ENCODE peak calls at places on chromosomes 11 and 22, in five cellular contexts. R, D, B, S and C are unnamed samples.
A peak's percentile ranks its signal among the peaks of the same experiment; 100 is the strongest.

GRCh38 chr11:100735949-100736675 is 49.0 kb downstream of the ARHGAP42 start:
- DNase-seq in R (no peak), D (no peak), B (peak; percentile 62), S (no peak), C (no peak)

GRCh38 chr22:35470903-35471321 is 69.7 kb upstream of the RASD2 start:
- DNase-seq in R (peak; percentile 8), D (no peak), B (no peak), S (no peak), C (no peak)

GRCh38 chr11:72233056-72233772 is 8.6 kb downstream of the INPPL1 start:
- DNase-seq in R (no peak), D (no peak), B (no peak), S (no peak), C (no peak)

GRCh38 chr11:69949327-69949726 is 128.8 kb upstream of the ANO1 start:
- DNase-seq in R (peak; percentile 56), D (no peak), B (peak; percentile 69), S (no peak), C (no peak)

GRCh38 chr11:61315260-61315659 is 17.6 kb downstream of the DDB1 start:
- DNase-seq in R (no peak), D (no peak), B (no peak), S (no peak), C (no peak)

GRCh38 chr22:43862074-43862881 is at the start of gene SULT4A1:
- DNase-seq in R (peak; percentile 68), D (no peak), B (peak; percentile 62), S (no peak), C (no peak)

GRCh38 chr22:47173535-47174021 is 411.1 kb downstream of the TBC1D22A start:
- DNase-seq in R (no peak), D (no peak), B (no peak), S (no peak), C (no peak)

GRCh38 chr11:120784566-120785251 is 239.2 kb upstream of the TBCEL start:
- DNase-seq in R (no peak), D (no peak), B (no peak), S (no peak), C (no peak)

GRCh38 chr11:65778431-65778900 is 2.3 kb downstream of the AP5B1 start:
- DNase-seq in R (no peak), D (no peak), B (no peak), S (peak; percentile 16), C (peak; percentile 9)

GRCh38 chr11:7621090-7621489 is 52.2 kb downstream of the CYB5R2 start:
- DNase-seq in R (no peak), D (no peak), B (no peak), S (no peak), C (no peak)

GRCh38 chr11:130580372-130580771 is 131.9 kb downstream of the ADAMTS15 start:
- DNase-seq in R (peak; percentile 44), D (no peak), B (peak; percentile 91), S (no peak), C (no peak)

GRCh38 chr22:19631899-19632670 is 82.2 kb upstream of the SEPTIN5 start:
- DNase-seq in R (peak; percentile 37), D (no peak), B (peak; percentile 51), S (no peak), C (no peak)

GRCh38 chr11:93054881-93055280 is 85.4 kb downstream of the MTNR1B start:
- DNase-seq in R (peak; percentile 98), D (no peak), B (peak; percentile 89), S (no peak), C (no peak)

GRCh38 chr11:60915250-60915914 is 1.4 kb downstream of the TMEM109 start:
- DNase-seq in R (peak; percentile 62), D (peak; percentile 76), B (peak; percentile 56), S (peak; percentile 72), C (peak; percentile 75)

GRCh38 chr11:119160151-119160550 is 8.4 kb upstream of the NLRX1 start:
- DNase-seq in R (no peak), D (no peak), B (no peak), S (no peak), C (no peak)

DNA sequence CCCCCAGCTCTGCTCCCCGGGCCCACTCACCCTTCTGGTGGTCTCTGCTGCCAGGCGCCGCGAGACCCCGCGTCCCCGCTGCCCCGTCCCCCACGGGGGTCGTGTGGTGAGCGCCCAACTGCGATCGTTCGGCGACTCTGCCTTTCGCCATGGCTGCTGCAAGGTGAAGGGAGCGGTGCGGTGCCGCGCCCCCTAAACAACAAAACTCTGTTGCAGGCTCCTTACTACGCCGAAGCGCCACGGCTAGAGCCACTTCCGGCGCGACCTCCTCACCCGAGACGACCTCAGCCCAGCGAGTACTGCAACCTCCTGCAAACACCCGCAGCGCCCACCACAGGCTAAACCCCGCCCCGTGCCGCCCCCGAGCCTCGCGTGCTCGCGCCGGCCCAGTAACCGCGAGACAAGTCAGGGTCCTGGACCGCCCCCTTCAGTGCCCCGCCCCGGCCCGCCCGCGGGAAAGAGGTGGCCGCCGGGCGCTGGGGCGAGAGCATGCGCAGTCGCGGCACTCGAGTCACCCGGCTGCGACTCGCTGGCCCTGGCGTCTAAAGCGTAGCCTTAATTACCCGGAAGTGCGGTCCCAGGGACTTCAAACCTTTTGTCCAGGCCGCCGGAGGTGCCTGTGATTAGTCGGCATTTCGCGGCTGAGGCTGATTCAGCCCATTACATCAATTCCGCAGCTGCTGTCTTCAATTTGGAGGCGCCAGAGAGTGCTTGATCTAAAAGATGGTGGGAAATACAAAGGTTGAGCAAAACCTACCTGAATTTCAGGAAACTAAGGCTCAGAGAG is at the start of gene TMEM41B:
- DNase-seq in R (peak; percentile 95), D (peak; percentile 100), B (peak; percentile 98), S (peak; percentile 99), C (peak; percentile 100)
- TF ChIP-seq CTCF in R (no peak), D (no peak), B (no peak), S (no peak), C (no peak)

DNA sequence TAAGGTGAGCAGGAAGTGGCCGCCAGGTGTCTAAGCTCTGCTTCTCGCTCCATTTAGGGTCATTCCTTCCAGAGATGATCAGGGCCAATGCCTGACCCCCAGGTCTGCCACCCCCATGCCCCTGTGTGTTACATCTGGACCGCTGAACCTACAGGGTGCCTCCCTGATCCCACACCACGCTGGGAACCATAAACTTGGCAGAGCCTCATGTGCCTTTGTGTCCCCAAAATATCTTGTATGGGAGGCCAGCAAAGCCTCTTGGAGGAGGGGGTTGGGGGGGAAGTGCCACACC is 3.7 kb downstream of the TST start:
- DNase-seq in R (no peak), D (no peak), B (no peak), S (no peak), C (no peak)
- TF ChIP-seq CTCF in R (no peak), D (no peak), B (no peak), S (no peak), C (no peak)

GRCh38 chr11:104159356-104159755 is 4.6 kb downstream of the PDGFD start:
- DNase-seq in R (no peak), D (no peak), B (no peak), S (no peak), C (no peak)

GRCh38 chr11:104161751-104162450 is 2.0 kb downstream of the PDGFD start:
- DNase-seq in R (no peak), D (no peak), B (no peak), S (no peak), C (no peak)

GRCh38 chr11:104165014-104165413 is 1.1 kb upstream of the PDGFD start:
- DNase-seq in R (no peak), D (no peak), B (no peak), S (no peak), C (no peak)

GRCh38 chr11:104163100-104164027 is 583 bp downstream of the PDGFD start:
- DNase-seq in R (peak; percentile 20), D (peak; percentile 3), B (peak; percentile 44), S (peak; percentile 25), C (no peak)

DNA sequence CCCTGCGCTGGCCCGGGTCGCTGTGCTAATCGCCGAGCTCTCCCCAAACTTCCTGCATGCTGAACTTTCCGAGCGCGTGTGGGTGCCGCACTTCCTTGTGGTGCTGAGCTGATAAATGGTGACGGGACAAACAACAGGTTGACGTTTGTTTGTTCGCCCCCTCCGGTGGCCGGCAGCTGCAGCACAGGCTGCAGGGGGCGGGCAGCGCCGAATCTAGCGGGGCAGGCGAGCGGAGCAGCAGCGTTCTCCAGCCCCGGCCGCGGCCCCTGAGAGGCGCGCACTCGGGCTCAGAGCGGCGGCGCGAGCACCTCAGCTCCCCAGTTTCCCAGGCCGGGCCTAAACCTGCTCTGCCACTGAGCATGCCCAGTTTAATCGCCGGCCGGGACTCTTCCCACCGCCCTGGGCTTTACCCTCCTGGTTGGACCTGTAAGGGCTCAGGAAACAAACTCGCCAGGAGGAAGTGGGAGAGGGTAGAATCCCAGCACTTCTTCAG is at the start of gene PDGFD:
- DNase-seq in R (peak; percentile 62), D (peak; percentile 47), B (peak; percentile 84), S (peak; percentile 34), C (peak; percentile 54)
- TF ChIP-seq CTCF in R (peak; percentile 43), D (peak; percentile 18), B (peak; percentile 41), S (no peak), C (no peak)

DNA sequence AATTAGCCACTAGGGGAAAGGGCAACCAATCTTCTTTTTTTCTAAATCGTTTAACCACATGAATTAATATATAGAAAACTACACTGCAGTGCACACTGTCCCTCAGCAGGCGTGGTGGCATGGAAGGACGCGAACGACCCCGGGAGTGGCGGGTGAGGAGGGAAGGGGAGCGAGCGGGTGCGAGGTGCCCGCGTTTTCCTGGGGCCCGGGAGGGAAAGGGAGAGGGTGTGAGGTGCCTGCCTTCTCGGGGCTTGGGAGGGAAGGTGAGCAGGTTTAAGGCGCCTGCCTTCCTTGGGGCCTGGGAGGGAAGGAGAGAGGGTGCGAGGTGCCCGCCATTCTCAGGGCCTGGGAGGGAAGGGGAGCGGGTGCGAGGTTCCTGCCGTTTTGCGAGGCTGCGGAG is 765 bp downstream of the GAB4 start:
- DNase-seq in R (no peak), D (peak; percentile 10), B (no peak), S (no peak), C (no peak)
- TF ChIP-seq CTCF in R (no peak), D (no peak), B (no peak), S (no peak), C (no peak)

DNA sequence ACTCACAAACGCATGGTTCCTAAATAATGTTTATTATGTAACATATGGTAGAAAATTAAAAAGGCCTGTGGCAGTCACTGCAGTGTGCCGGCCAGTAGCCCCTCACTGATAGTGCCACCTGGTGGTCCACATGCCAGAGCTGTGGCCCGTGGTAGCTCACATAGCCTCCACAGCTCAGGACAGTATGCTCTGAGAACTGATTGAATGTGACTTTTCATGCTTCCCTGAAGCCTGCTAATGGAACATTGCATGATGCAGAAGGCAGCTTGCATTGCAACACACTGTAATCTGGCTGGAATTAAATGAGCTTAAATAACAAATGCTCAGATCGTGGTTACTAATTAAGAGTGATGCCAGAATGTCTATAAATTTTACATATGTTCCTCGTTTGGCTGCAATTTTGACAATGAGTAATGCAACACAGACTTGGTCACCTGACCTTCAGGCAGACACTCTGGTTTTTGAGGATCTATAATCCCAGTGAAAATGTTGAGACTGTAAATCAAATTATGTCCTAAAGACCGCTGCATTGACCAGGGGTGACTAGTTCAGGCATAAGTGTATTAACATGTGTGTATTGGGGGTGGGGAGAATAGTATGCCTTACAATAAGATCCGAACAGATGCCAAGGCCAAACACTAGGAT is 566.4 kb downstream of the METTL15 start:
- DNase-seq in R (peak; percentile 68), D (no peak), B (peak; percentile 42), S (no peak), C (no peak)
- TF ChIP-seq CTCF in R (peak; percentile 45), D (peak; percentile 14), B (peak; percentile 33), S (no peak), C (no peak)